ENCODE peak calls at places on chromosomes 16 and 17, in seven cellular contexts. U, X, K, J, L, P and W are unnamed samples.

GRCh38 chr16:1745900-1746692 is 25.2 kb downstream of the NME3 start:
- DNase-seq in J (no peak), U (no peak), K (no peak), L (no peak), X (no peak), P (no peak), W (peak; percentile 77)

GRCh38 chr17:61498042-61498441 is 45.8 kb downstream of the TBX4 start:
- DNase-seq in P (no peak), J (no peak), U (no peak), K (no peak), X (no peak), L (no peak), W (no peak)

GRCh38 chr17:35797370-35797769 is 1.9 kb upstream of the MMP28 start:
- DNase-seq in U (no peak), K (no peak), J (no peak), P (no peak), L (no peak), X (no peak), W (no peak)

GRCh38 chr16:28495795-28496749 is 1.6 kb downstream of the APOBR start:
- DNase-seq in K (no peak), U (no peak), X (no peak), P (no peak), J (no peak), L (no peak), W (no peak)

GRCh38 chr17:61201211-61201610 is 198.4 kb upstream of the TBX2 start:
- DNase-seq in X (no peak), L (no peak), K (no peak), U (no peak), J (no peak), P (no peak), W (no peak)

GRCh38 chr16:56301391-56301850 is 110.1 kb downstream of the GNAO1 start:
- DNase-seq in X (no peak), K (no peak), U (no peak), L (no peak), J (no peak), P (no peak), W (no peak)

GRCh38 chr16:28096974-28097373 is 33.5 kb upstream of the GSG1L start:
- DNase-seq in J (no peak), L (no peak), U (no peak), P (no peak), X (no peak), K (no peak), W (no peak)

GRCh38 chr17:76079577-76080206 is 710 bp downstream of the ZACN start:
- DNase-seq in P (no peak), J (no peak), X (peak; percentile 28), K (no peak), U (no peak), L (no peak), W (no peak)

GRCh38 chr17:27888072-27888471 is 5.1 kb downstream of the LYRM9 start:
- DNase-seq in X (no peak), L (no peak), J (no peak), U (no peak), P (no peak), K (no peak), W (no peak)

GRCh38 chr16:9139965-9140364 is 48.5 kb downstream of the HAPSTR1 start:
- DNase-seq in P (no peak), U (no peak), L (no peak), J (no peak), X (peak; percentile 39), K (no peak), W (no peak)

GRCh38 chr16:73846292-73846849 is 450.2 kb upstream of the PSMD7 start:
- DNase-seq in K (no peak), X (no peak), J (no peak), U (no peak), L (no peak), P (no peak), W (peak; percentile 15)

GRCh38 chr16:17784073-17784472 is 313.3 kb upstream of the XYLT1 start:
- DNase-seq in K (no peak), X (no peak), L (no peak), J (no peak), P (no peak), U (no peak), W (peak; percentile 56)

GRCh38 chr17:66950886-66951604 is 13.5 kb upstream of the CACNG4 start:
- DNase-seq in X (no peak), K (no peak), P (no peak), L (no peak), U (no peak), J (no peak), W (no peak)

GRCh38 chr17:78899361-78900260 is 3.4 kb downstream of the CEP295NL start:
- DNase-seq in X (peak; percentile 69), J (no peak), K (no peak), U (no peak), L (no peak), P (no peak), W (peak; percentile 35)

GRCh38 chr16:59605706-59606105 is 871.6 kb upstream of the GOT2 start:
- DNase-seq in U (no peak), L (no peak), J (no peak), K (no peak), P (no peak), X (no peak), W (no peak)

GRCh38 chr16:23072084-23072599 is 77.1 kb downstream of the USP31 start:
- DNase-seq in J (no peak), L (no peak), K (no peak), P (no peak), X (peak; percentile 61), U (peak; percentile 80), W (no peak)

GRCh38 chr17:56725144-56725543 is 108.6 kb downstream of the C17orf67 start:
- DNase-seq in K (no peak), L (no peak), X (no peak), P (no peak), U (no peak), J (no peak), W (no peak)

GRCh38 chr16:2977440-2977839 is 2.8 kb downstream of the PKMYT1 start:
- DNase-seq in J (no peak), L (no peak), U (peak; percentile 90), K (no peak), X (peak; percentile 35), P (no peak), W (no peak)

GRCh38 chr16:56910654-56911539 is 21.0 kb upstream of the HERPUD1 start:
- DNase-seq in J (no peak), L (no peak), K (no peak), P (no peak), X (no peak), U (no peak), W (no peak)

GRCh38 chr16:1027416-1027815 is 45.1 kb upstream of the SSTR5 start:
- DNase-seq in X (no peak), U (no peak), P (no peak), L (no peak), K (no peak), J (no peak), W (no peak)